ENCODE peak calls at places on chromosome 14, in nine cellular contexts. T is esophagus muscularis mucosa, S is mammary epithelial cell, N is IMR-90, F is A549, A is psoas muscle, Q is K562, V is tibial artery, Y is cardiac muscle cell. X is an unnamed sample.

GRCh38 chr14:100900837-100901390 is 2.6 kb downstream of the RTL1 start:
- DNase-seq in T (peak; percentile 79), N (no peak), Y (peak; percentile 27), F (peak; percentile 35), S (no peak), A (no peak), Q (peak; percentile 75), V (peak; percentile 25), X (peak; percentile 43)

GRCh38 chr14:95480887-95481226 is 35.6 kb downstream of the SYNE3 start:
- DNase-seq in F (no peak), Q (no peak), V (no peak), A (no peak), S (no peak), N (no peak), Y (no peak), T (no peak), X (no peak)

GRCh38 chr14:71725802-71726638 is 206.2 kb upstream of the RGS6 start:
- DNase-seq in V (no peak), A (no peak), F (no peak), Q (no peak), Y (peak; percentile 79), T (no peak), N (peak; percentile 86), S (peak; percentile 70), X (no peak)

GRCh38 chr14:77459072-77459723 is 1.3 kb downstream of the AHSA1 start:
- DNase-seq in N (peak; percentile 77), A (no peak), S (peak; percentile 53), Y (peak; percentile 82), Q (peak; percentile 80), V (no peak), F (peak; percentile 67), T (no peak), X (peak; percentile 39)

GRCh38 chr14:70018713-70019201 is 139.5 kb downstream of the SMOC1 start:
- DNase-seq in V (peak; percentile 80), A (no peak), Y (peak; percentile 56), N (peak; percentile 47), Q (no peak), F (no peak), S (no peak), T (no peak), X (no peak)

GRCh38 chr14:106691601-106692291 is 1165.4 kb downstream of the TMEM121 start:
- DNase-seq in V (no peak), Q (peak; percentile 29), N (no peak), S (no peak), F (no peak), A (peak; percentile 55), Y (no peak), T (no peak), X (peak; percentile 11)

GRCh38 chr14:71021347-71022014 is 114.2 kb downstream of the PCNX1 start:
- DNase-seq in Y (peak; percentile 20), Q (no peak), A (no peak), V (no peak), S (peak; percentile 87), T (no peak), F (no peak), N (peak; percentile 83), X (no peak)

GRCh38 chr14:44029933-44030332 is 477.1 kb downstream of the FSCB start:
- DNase-seq in A (no peak), S (peak; percentile 1), N (no peak), Y (peak; percentile 88), V (no peak), F (no peak), Q (no peak), T (no peak), X (no peak)

GRCh38 chr14:96727490-96727889 is 69.7 kb upstream of the VRK1 start:
- DNase-seq in Y (no peak), V (no peak), T (no peak), F (no peak), S (no peak), Q (no peak), A (no peak), N (no peak), X (no peak)

GRCh38 chr14:30179381-30180130 is 251.9 kb upstream of the PRKD1 start:
- DNase-seq in N (no peak), V (no peak), T (no peak), S (no peak), F (no peak), Q (no peak), Y (peak; percentile 45), A (no peak), X (no peak)

GRCh38 chr14:104892517-104893434 is 27.7 kb downstream of the CEP170B start:
- DNase-seq in S (no peak), N (no peak), V (peak; percentile 63), Q (peak; percentile 31), A (peak; percentile 44), Y (no peak), F (no peak), T (no peak), X (peak; percentile 9)

GRCh38 chr14:103719766-103720165 is 4.2 kb downstream of the ZFYVE21 start:
- DNase-seq in T (no peak), V (no peak), Y (no peak), A (no peak), N (no peak), F (no peak), S (no peak), Q (no peak), X (no peak)
- H3K4me1 ChIP-seq in T (peaks cover 54% of the 10 kb centered on the region), V (peaks cover 3% of the 10 kb centered on the region), Y (peaks cover 36% of the 10 kb centered on the region), A (peaks cover 73% of the 10 kb centered on the region), N (peaks cover 10% of the 10 kb centered on the region), F (peaks cover 14% of the 10 kb centered on the region), S (peaks cover 24% of the 10 kb centered on the region), Q (peaks cover 18% of the 10 kb centered on the region), X (peaks cover 48% of the 10 kb centered on the region)

DNA sequence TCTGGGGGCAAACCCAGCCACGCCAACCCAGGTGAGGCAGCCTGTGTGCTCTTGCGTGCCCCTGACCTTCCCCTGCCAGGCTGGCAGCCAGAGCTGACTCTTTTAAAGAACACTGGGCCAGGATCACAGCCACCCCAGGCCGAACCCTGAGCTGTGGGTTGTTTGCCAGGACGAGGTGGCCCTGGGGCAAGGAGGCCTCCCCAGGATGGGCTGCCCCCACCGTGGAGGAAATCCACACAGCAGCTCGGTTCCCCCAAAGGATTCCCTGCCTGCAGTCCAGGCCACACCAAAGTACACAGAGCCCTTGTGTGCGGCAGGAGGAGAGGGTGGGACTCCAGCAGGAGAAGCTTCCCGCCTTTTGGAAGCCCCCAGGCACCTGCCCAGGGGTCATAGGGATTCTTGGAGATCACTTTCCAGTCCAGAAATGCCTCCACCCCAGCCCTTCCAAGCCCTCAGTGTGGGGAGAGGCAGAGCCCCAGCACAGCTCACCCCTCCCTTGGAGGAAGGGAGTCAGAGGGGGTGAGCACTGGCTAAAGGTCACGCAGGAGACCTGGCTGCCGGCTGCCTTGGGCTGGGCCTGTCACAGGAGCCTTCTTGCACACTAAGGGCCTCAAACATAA is 115.6 kb downstream of the CALM1 start:
- DNase-seq in A (no peak), Q (no peak), S (no peak), V (no peak), Y (no peak), N (no peak), F (no peak), T (no peak), X (peak; percentile 21)
- H3K27ac ChIP-seq in A (no peak overlapping the region), Q (no peak overlapping the region), S (no peak overlapping the region), V (no peak overlapping the region), Y (no peak overlapping the region), N (no peak overlapping the region), F (peak overlapping the region; percentile 60), T (peak overlapping the region; percentile 78), X (peak overlapping the region; percentile 66)

DNA sequence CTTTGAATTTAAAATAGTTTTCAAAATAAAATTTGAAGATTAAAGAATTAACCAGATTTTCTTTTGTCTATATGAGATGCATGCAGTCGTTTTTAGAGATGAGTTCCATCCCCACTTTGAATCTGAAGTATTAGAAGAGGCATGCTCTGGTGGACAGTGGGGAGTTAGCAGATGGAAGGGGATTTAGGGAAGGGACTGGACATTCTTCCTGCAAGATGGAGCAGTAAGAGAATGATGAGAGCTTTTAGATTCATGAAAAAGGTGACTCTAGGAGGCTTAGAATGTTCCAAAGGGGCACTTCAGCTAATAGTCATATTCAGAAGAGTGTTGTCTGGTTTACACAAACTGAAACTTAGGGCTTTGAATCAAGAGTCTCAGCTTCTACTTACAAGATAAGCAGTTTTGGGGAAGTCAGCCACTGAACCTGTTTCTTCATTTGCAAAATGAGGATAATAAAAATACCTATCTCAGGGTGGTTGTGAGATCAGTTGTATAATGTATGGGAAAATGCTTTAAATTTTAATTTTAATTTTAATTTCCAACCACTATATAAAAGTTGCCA is 3.7 kb downstream of the ZBTB1 start:
- DNase-seq in Q (no peak), S (no peak), V (no peak), A (no peak), N (no peak), F (no peak), Y (no peak), T (no peak), X (no peak)
- H3K4me3 ChIP-seq in Q (no peak overlapping the region), S (no peak overlapping the region), V (no peak overlapping the region), A (no peak overlapping the region), N (no peak overlapping the region), F (no peak overlapping the region), Y (no peak overlapping the region), T (no peak overlapping the region), X (no peak overlapping the region)

GRCh38 chr14:36035675-36036074 is 140.8 kb downstream of the PTCSC3 start:
- DNase-seq in N (no peak), T (no peak), V (no peak), Q (no peak), F (no peak), A (no peak), Y (no peak), S (no peak), X (no peak)
- H3K4me1 ChIP-seq in N (no peaks in the 10 kb centered on the region), T (no peaks in the 10 kb centered on the region), V (no peaks in the 10 kb centered on the region), Q (no peaks in the 10 kb centered on the region), F (no peaks in the 10 kb centered on the region), A (no peaks in the 10 kb centered on the region), Y (no peaks in the 10 kb centered on the region), S (no peaks in the 10 kb centered on the region), X (no peaks in the 10 kb centered on the region)

X was measured in body of pancreas.